ENCODE peak calls at places on chromosomes 4 and X, in eight cellular contexts. O is fibroblast of lung, M is A549, L is mesendoderm, A is PC-3, Z is IMR-90, P is HCT116, B is neural progenitor cell. T is an unnamed sample.

GRCh38 chr4:113468165-113469022 is 293.1 kb downstream of the CAMK2D start:
- DNase-seq in O (peak; percentile 100), M (peak; percentile 31), L (peak; percentile 96), A (peak; percentile 93), Z (peak; percentile 100), P (peak; percentile 98), B (peak; percentile 62), T (peak; percentile 99)

GRCh38 chr4:114924311-114924710 is 189.1 kb downstream of the NDST4 start:
- DNase-seq in O (no peak), M (no peak), L (peak; percentile 88), A (no peak), Z (no peak), P (no peak), B (peak; percentile 65), T (no peak)

GRCh38 chrX:12970691-12971202 is 4.2 kb upstream of the TMSB4X start:
- DNase-seq in O (peak; percentile 68), M (no peak), L (peak; percentile 78), A (peak; percentile 39), Z (peak; percentile 75), P (no peak), B (peak; percentile 74), T (peak; percentile 73)

GRCh38 chr4:134906404-134907023 is 704.9 kb upstream of the PABPC4L start:
- DNase-seq in O (peak; percentile 13), M (no peak), L (peak; percentile 62), A (peak; percentile 35), Z (no peak), P (no peak), B (peak; percentile 49), T (no peak)

GRCh38 chr4:15925830-15926229 is 12.7 kb downstream of the FGFBP1 start:
- DNase-seq in O (no peak), M (no peak), L (no peak), A (no peak), Z (no peak), P (no peak), B (no peak), T (no peak)

GRCh38 chr4:100168521-100168920 is 21.7 kb downstream of the DDIT4L start:
- DNase-seq in O (peak; percentile 40), M (no peak), L (no peak), A (no peak), Z (peak; percentile 63), P (no peak), B (no peak), T (peak; percentile 71)

GRCh38 chr4:13627185-13627605 is 330 bp downstream of the BOD1L1 start:
- DNase-seq in O (peak; percentile 19), M (no peak), L (peak; percentile 41), A (no peak), Z (no peak), P (no peak), B (no peak), T (no peak)

GRCh38 chr4:102678695-102679335 is 82.0 kb downstream of the MANBA start:
- DNase-seq in O (no peak), M (no peak), L (peak; percentile 36), A (peak; percentile 43), Z (no peak), P (no peak), B (no peak), T (no peak)

GRCh38 chrX:49001521-49002090 is 458 bp downstream of the GRIPAP1 start:
- DNase-seq in O (peak; percentile 43), M (peak; percentile 54), L (peak; percentile 60), A (peak; percentile 24), Z (peak; percentile 36), P (peak; percentile 7), B (peak; percentile 62), T (peak; percentile 50)

GRCh38 chr4:89657931-89658700 is 178.8 kb downstream of the SNCA start:
- DNase-seq in O (peak; percentile 25), M (no peak), L (peak; percentile 49), A (peak; percentile 29), Z (peak; percentile 46), P (peak; percentile 28), B (peak; percentile 30), T (peak; percentile 57)

DNA sequence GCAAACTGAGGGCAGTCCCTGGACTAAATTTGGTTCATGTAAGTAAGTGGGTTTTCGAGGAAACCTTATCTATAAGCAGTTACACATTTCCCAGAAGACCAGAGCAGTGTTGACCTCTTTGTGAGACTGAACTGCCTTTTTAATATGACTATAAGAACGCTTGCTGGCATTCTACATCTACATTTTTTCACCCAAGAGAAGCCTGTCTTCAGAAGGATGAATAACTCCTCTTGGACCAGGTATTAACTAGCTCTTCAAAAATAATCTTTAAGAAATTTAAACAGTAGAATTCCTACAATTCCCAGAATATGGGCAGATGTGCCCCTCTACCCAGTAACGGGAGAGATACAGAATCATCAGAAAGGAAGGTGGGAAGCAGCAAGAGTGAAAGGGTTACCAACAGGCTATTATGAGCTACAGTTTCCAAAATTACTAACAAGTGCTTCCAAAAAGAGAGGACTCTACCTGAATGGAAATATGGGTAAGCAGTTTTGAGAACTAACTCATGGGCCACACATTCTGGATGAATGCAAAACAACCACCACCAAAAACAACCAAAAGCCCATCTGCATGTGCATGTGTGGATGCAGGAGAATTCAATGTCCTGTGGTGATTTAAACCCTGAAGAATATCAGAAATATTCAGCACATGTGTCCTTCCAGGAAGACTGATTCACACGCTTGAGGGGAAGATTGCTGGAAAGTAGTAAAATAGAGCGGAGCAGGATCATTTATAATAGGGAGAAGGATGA is 17.4 kb downstream of the BBS12 start:
- DNase-seq in O (no peak), M (no peak), L (no peak), A (no peak), Z (no peak), P (no peak), B (no peak), T (no peak)
- H3K4me2 ChIP-seq in O (no peak overlapping the region), M (no peak overlapping the region), L (no peak overlapping the region), A (no peak overlapping the region), Z (no peak overlapping the region), P (no peak overlapping the region), B (no peak overlapping the region), T (no peak overlapping the region)

GRCh38 chr4:39036172-39036571 is 4.0 kb upstream of the TMEM156 start:
- DNase-seq in O (peak; percentile 88), M (no peak), L (no peak), A (peak; percentile 95), Z (peak; percentile 63), P (no peak), B (no peak), T (no peak)

GRCh38 chr4:39030726-39031125 is 1.5 kb downstream of the TMEM156 start:
- DNase-seq in O (no peak), M (no peak), L (no peak), A (no peak), Z (peak; percentile 41), P (no peak), B (no peak), T (peak; percentile 35)

GRCh38 chr4:39029752-39030694 is 2.2 kb downstream of the TMEM156 start:
- DNase-seq in O (no peak), M (no peak), L (no peak), A (peak; percentile 23), Z (no peak), P (no peak), B (no peak), T (no peak)

GRCh38 chr4:39037491-39037825 is 5.2 kb upstream of the TMEM156 start:
- DNase-seq in O (peak; percentile 79), M (no peak), L (no peak), A (peak; percentile 33), Z (peak; percentile 68), P (no peak), B (peak; percentile 50), T (peak; percentile 47)

DNA sequence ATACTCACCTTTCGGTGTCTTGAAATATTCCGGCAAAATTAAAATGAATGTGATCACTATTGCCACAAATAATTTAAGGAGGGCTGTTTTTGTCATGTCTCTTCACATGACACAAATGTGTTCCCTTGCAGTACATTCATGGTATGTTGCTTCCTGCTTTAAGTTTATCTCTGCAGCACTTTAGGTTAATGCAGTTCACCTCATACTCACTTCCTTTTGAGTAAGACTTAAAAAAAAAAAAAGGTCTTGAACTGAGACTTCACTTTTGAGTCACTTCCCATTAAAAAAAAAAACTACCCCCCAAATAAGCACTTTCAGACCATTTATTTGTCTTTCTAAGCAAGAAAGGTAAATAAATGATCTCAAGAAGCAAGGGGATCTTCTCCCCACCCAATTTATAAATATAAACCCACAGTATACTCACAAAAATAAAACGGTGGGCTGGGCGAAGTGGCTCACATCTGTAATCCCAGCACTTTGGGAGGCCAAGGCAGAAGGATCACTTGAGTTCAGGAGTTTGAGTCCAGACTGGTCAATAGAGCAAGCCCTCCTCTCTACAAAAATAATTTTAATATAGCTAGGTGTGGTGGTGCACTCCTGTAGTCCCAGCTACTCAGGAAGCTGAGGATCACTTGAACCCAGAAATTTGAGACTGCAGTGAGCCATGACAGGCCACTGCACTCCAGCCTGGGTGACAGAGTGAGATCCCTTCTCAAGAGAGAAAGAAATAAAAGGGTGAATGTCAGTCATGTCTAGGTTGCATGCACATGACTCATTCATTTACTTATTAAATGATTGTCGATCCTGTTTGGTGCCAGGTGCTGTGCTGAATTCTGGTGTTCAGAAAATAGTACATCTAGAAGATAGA is at the start of gene TMEM156:
- DNase-seq in O (no peak), M (no peak), L (no peak), A (peak; percentile 83), Z (peak; percentile 80), P (no peak), B (no peak), T (peak; percentile 50)
- H3K27ac ChIP-seq in O (no peak within 1 kb of the TSS), M (peak within 1 kb of the TSS; percentile 87), L (no peak within 1 kb of the TSS), A (peak within 1 kb of the TSS; percentile 100), Z (peak within 1 kb of the TSS; percentile 87), P (no peak within 1 kb of the TSS), B (no peak within 1 kb of the TSS), T (no peak within 1 kb of the TSS)

DNA sequence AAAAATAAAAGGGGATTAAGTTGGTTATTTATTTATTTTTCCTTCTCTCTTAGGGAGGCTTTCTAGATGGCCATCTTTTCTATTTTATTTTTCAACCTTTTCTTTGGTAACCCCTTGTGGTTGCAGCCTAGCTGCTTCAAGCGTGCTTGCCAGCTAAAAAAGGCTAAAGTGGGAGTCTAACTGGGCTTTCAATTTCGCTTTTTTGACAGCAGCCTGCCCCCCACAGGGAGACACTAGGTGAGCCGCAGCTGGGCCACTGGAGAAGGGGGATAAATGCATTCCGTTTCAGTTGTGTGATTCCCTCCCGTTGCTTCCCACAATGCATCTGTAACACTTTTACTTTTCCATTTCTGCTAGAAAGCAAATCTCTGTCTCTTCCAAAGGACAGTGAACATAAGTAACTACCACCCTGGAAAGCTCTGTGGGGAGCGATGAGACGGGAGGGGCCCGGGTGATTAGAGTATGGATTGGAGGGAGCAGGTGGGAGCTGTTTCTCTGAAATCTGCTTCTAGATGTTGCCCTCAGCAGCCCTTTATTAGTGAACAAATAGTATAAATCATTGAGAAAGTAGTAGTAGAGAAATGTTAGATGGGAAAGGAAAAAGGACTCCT is 86.2 kb upstream of the RAPGEF2 start:
- DNase-seq in O (peak; percentile 39), M (no peak), L (peak; percentile 85), A (no peak), Z (peak; percentile 22), P (no peak), B (peak; percentile 85), T (no peak)
- H3K4me2 ChIP-seq in O (no peak overlapping the region), M (no peak overlapping the region), L (no peak overlapping the region), A (no peak overlapping the region), Z (peak overlapping the region; percentile 64), P (no peak overlapping the region), B (peak overlapping the region; percentile 78), T (no peak overlapping the region)

DNA sequence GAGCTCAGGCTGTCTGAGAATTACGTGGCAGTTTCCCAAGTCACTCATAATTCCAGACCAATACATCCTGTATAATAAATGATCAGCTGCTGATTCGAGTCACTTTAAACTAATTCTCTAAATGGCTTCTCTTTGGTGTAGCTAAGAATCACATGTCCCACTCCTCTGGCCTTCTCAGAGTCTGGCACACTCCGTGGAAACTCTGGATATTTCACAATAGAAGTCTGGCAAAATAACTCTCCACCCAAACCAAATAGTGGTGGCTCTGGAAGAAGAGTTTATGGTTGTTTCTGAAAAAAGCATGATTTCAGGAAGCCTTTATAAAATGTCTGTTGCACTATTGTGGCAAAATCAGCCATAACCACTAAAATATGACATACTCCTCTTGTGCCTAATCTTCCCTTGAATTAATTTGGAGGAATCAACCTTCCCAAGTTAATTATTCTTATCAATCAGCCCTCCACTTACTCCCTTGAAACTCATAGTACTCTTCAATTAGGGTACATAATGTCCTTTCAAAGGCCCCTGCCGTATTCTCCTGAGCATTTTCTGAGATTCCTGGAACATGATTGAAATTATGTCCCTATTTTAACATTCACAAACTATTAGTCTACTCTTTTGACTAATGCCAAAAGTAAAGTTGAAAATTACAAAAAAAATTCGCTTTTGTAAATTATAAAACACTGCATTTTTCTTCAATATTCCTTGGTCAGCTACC is 991.6 kb downstream of the FAT4 start:
- DNase-seq in O (peak; percentile 3), M (no peak), L (no peak), A (no peak), Z (no peak), P (no peak), B (no peak), T (peak; percentile 9)
- H3K27ac ChIP-seq in O (no peak overlapping the region), M (no peak overlapping the region), L (no peak overlapping the region), A (no peak overlapping the region), Z (no peak overlapping the region), P (no peak overlapping the region), B (no peak overlapping the region), T (no peak overlapping the region)

T was measured in GM23248.